ENCODE peak calls at places on chromosomes 5 and 9, in six cellular contexts. One of them, this sample, is unnamed.

GRCh38 chr5:140632366-140633080 is 452 bp downstream of the CD14 start:
- DNase-seq in right lobe of liver: peak; percentile 89
- DNase-seq in cardiac fibroblast: peak; percentile 43
- DNase-seq in fibroblast of pulmonary artery: peak; percentile 78
- DNase-seq in fibroblast of the aortic adventitia: peak; percentile 71
- DNase-seq in epithelial cell of esophagus: peak; percentile 86
- DNase-seq in this sample: no peak

GRCh38 chr5:181047288-181047687 is 7.2 kb downstream of the BTNL9 start:
- DNase-seq in right lobe of liver: no peak
- DNase-seq in cardiac fibroblast: no peak
- DNase-seq in fibroblast of pulmonary artery: no peak
- DNase-seq in fibroblast of the aortic adventitia: no peak
- DNase-seq in epithelial cell of esophagus: no peak
- DNase-seq in this sample: no peak

GRCh38 chr9:87119328-87119881 is 172.1 kb upstream of the GAS1 start:
- DNase-seq in right lobe of liver: peak; percentile 74
- DNase-seq in cardiac fibroblast: peak; percentile 89
- DNase-seq in fibroblast of pulmonary artery: peak; percentile 90
- DNase-seq in fibroblast of the aortic adventitia: peak; percentile 90
- DNase-seq in epithelial cell of esophagus: peak; percentile 47
- DNase-seq in this sample: no peak

GRCh38 chr5:71905804-71906711 is 187.0 kb downstream of the CARTPT start:
- DNase-seq in right lobe of liver: no peak
- DNase-seq in cardiac fibroblast: no peak
- DNase-seq in fibroblast of pulmonary artery: no peak
- DNase-seq in fibroblast of the aortic adventitia: peak; percentile 42
- DNase-seq in epithelial cell of esophagus: no peak
- DNase-seq in this sample: no peak

GRCh38 chr5:73118331-73119011 is 1.9 kb upstream of the TMEM171 start:
- DNase-seq in right lobe of liver: no peak
- DNase-seq in cardiac fibroblast: no peak
- DNase-seq in fibroblast of pulmonary artery: no peak
- DNase-seq in fibroblast of the aortic adventitia: no peak
- DNase-seq in epithelial cell of esophagus: peak; percentile 50
- DNase-seq in this sample: no peak

GRCh38 chr9:4306066-4306787 is 6.4 kb upstream of the GLIS3 start:
- DNase-seq in right lobe of liver: no peak
- DNase-seq in cardiac fibroblast: peak; percentile 75
- DNase-seq in fibroblast of pulmonary artery: peak; percentile 64
- DNase-seq in fibroblast of the aortic adventitia: peak; percentile 74
- DNase-seq in epithelial cell of esophagus: peak; percentile 55
- DNase-seq in this sample: peak; percentile 61

GRCh38 chr9:108270041-108270440 is 585.7 kb downstream of the ACTL7B start:
- DNase-seq in right lobe of liver: no peak
- DNase-seq in cardiac fibroblast: no peak
- DNase-seq in fibroblast of pulmonary artery: no peak
- DNase-seq in fibroblast of the aortic adventitia: peak; percentile 64
- DNase-seq in epithelial cell of esophagus: peak; percentile 27
- DNase-seq in this sample: no peak

GRCh38 chr5:140310434-140310833 is 7.5 kb upstream of the PFDN1 start:
- DNase-seq in right lobe of liver: no peak
- DNase-seq in cardiac fibroblast: peak; percentile 64
- DNase-seq in fibroblast of pulmonary artery: peak; percentile 67
- DNase-seq in fibroblast of the aortic adventitia: peak; percentile 47
- DNase-seq in epithelial cell of esophagus: no peak
- DNase-seq in this sample: no peak

GRCh38 chr5:170552486-170553122 is 48.8 kb downstream of the KCNIP1 start:
- DNase-seq in right lobe of liver: peak; percentile 58
- DNase-seq in cardiac fibroblast: peak; percentile 60
- DNase-seq in fibroblast of pulmonary artery: peak; percentile 88
- DNase-seq in fibroblast of the aortic adventitia: peak; percentile 67
- DNase-seq in epithelial cell of esophagus: peak; percentile 2
- DNase-seq in this sample: no peak

GRCh38 chr9:98519641-98520040 is 189.1 kb downstream of the GABBR2 start:
- DNase-seq in right lobe of liver: no peak
- DNase-seq in cardiac fibroblast: no peak
- DNase-seq in fibroblast of pulmonary artery: no peak
- DNase-seq in fibroblast of the aortic adventitia: no peak
- DNase-seq in epithelial cell of esophagus: no peak
- DNase-seq in this sample: no peak

GRCh38 chr5:118405650-118406061 is 582.7 kb downstream of the DTWD2 start:
- DNase-seq in right lobe of liver: no peak
- DNase-seq in cardiac fibroblast: no peak
- DNase-seq in fibroblast of pulmonary artery: no peak
- DNase-seq in fibroblast of the aortic adventitia: no peak
- DNase-seq in epithelial cell of esophagus: no peak
- DNase-seq in this sample: no peak

GRCh38 chr5:135878156-135878620 is 17.5 kb downstream of the IL9 start:
- DNase-seq in right lobe of liver: no peak
- DNase-seq in cardiac fibroblast: no peak
- DNase-seq in fibroblast of pulmonary artery: no peak
- DNase-seq in fibroblast of the aortic adventitia: no peak
- DNase-seq in epithelial cell of esophagus: no peak
- DNase-seq in this sample: peak; percentile 59

GRCh38 chr9:4269872-4270271 is 30.0 kb downstream of the GLIS3 start:
- DNase-seq in right lobe of liver: no peak
- DNase-seq in cardiac fibroblast: no peak
- DNase-seq in fibroblast of pulmonary artery: no peak
- DNase-seq in fibroblast of the aortic adventitia: peak; percentile 43
- DNase-seq in epithelial cell of esophagus: no peak
- DNase-seq in this sample: no peak

GRCh38 chr5:152673601-152674000 is 268.5 kb upstream of the NMUR2 start:
- DNase-seq in right lobe of liver: no peak
- DNase-seq in cardiac fibroblast: no peak
- DNase-seq in fibroblast of pulmonary artery: no peak
- DNase-seq in fibroblast of the aortic adventitia: no peak
- DNase-seq in epithelial cell of esophagus: peak; percentile 59
- DNase-seq in this sample: peak; percentile 51

DNA sequence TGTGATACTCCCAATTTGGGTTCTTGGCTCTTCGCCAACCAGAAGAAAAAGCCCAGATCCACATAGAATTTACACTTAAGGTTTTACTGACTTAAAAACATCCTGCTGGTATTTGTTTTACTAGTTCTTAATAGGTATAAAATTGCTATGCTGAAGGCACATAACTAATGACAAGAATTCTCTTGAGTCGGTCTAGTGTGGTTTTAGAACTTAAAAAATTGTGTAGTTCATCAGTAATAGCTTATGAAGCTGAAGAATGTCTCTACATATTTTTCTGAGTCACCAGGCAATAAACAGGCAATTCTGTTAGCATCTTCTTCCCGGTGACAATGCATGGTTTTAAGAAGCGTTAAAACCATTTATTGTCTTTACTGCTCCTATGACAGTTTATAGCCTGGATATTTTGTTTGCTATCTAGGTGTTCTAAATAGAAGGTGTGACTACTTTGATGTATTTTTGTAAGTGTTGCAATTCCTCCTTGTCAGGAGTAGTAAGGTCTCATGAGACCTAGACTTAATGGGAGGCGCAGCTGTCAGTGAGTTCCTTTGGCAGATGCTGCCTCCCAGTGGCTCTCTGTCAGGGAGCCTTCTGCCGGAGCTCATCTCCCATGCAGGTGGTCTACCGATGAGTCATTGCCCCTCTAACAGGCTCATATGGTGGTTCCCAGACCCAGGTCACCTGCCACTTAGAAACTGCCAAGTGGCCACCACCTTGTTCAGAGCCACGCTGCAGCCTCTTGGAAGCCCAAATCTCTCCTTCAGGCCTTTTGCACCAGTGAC is 173.8 kb downstream of the MAST4 start:
- DNase-seq in right lobe of liver: no peak
- DNase-seq in cardiac fibroblast: peak; percentile 24
- DNase-seq in fibroblast of pulmonary artery: peak; percentile 31
- DNase-seq in fibroblast of the aortic adventitia: peak; percentile 8
- DNase-seq in epithelial cell of esophagus: no peak
- DNase-seq in this sample: no peak
- TF ChIP-seq CTCF in right lobe of liver: no peak
- TF ChIP-seq CTCF in cardiac fibroblast: peak; percentile 18
- TF ChIP-seq CTCF in fibroblast of pulmonary artery: peak; percentile 32
- TF ChIP-seq CTCF in fibroblast of the aortic adventitia: peak; percentile 25
- TF ChIP-seq CTCF in epithelial cell of esophagus: peak; percentile 13
- TF ChIP-seq CTCF in this sample: peak; percentile 37

GRCh38 chr9:70111042-70111602 is 67.5 kb downstream of the MAMDC2 start:
- DNase-seq in right lobe of liver: peak; percentile 73
- DNase-seq in cardiac fibroblast: peak; percentile 88
- DNase-seq in fibroblast of pulmonary artery: peak; percentile 84
- DNase-seq in fibroblast of the aortic adventitia: peak; percentile 78
- DNase-seq in epithelial cell of esophagus: peak; percentile 80
- DNase-seq in this sample: no peak

GRCh38 chr9:70110194-70111041 is 66.8 kb downstream of the MAMDC2 start:
- DNase-seq in right lobe of liver: no peak
- DNase-seq in cardiac fibroblast: peak; percentile 70
- DNase-seq in fibroblast of pulmonary artery: no peak
- DNase-seq in fibroblast of the aortic adventitia: peak; percentile 18
- DNase-seq in epithelial cell of esophagus: no peak
- DNase-seq in this sample: no peak

GRCh38 chr9:70106571-70106970 is 62.9 kb downstream of the MAMDC2 start:
- DNase-seq in right lobe of liver: no peak
- DNase-seq in cardiac fibroblast: no peak
- DNase-seq in fibroblast of pulmonary artery: no peak
- DNase-seq in fibroblast of the aortic adventitia: no peak
- DNase-seq in epithelial cell of esophagus: no peak
- DNase-seq in this sample: no peak

GRCh38 chr9:70105142-70105541 is 61.5 kb downstream of the MAMDC2 start:
- DNase-seq in right lobe of liver: no peak
- DNase-seq in cardiac fibroblast: no peak
- DNase-seq in fibroblast of pulmonary artery: no peak
- DNase-seq in fibroblast of the aortic adventitia: no peak
- DNase-seq in epithelial cell of esophagus: no peak
- DNase-seq in this sample: no peak

DNA sequence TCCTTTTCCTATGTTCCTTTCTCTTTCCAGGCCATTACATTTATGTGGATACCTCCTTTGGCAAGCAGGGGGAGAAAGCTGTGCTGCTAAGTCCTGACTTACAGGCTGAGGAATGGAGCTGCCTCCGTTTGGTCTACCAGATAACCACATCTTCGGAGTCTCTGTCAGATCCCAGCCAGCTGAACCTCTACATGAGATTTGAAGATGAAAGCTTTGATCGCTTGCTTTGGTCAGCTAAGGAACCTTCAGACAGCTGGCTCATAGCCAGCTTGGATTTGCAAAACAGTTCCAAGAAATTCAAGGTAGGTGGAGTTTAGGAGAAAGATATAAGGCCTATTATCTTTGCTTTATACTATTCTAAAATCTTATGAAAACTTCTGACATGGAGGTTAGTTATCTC is 64.5 kb downstream of the MAMDC2 start:
- DNase-seq in right lobe of liver: no peak
- DNase-seq in cardiac fibroblast: no peak
- DNase-seq in fibroblast of pulmonary artery: no peak
- DNase-seq in fibroblast of the aortic adventitia: no peak
- DNase-seq in epithelial cell of esophagus: no peak
- DNase-seq in this sample: no peak
- TF ChIP-seq CTCF in right lobe of liver: no peak
- TF ChIP-seq CTCF in cardiac fibroblast: no peak
- TF ChIP-seq CTCF in fibroblast of pulmonary artery: no peak
- TF ChIP-seq CTCF in fibroblast of the aortic adventitia: no peak
- TF ChIP-seq CTCF in epithelial cell of esophagus: no peak
- TF ChIP-seq CTCF in this sample: no peak

GRCh38 chr5:59840200-59840601 is 53.3 kb downstream of the PDE4D start:
- DNase-seq in right lobe of liver: no peak
- DNase-seq in cardiac fibroblast: no peak
- DNase-seq in fibroblast of pulmonary artery: peak; percentile 35
- DNase-seq in fibroblast of the aortic adventitia: peak; percentile 34
- DNase-seq in epithelial cell of esophagus: peak; percentile 53
- DNase-seq in this sample: no peak

GRCh38 chr5:59838989-59839388 is 54.5 kb downstream of the PDE4D start:
- DNase-seq in right lobe of liver: no peak
- DNase-seq in cardiac fibroblast: no peak
- DNase-seq in fibroblast of pulmonary artery: no peak
- DNase-seq in fibroblast of the aortic adventitia: no peak
- DNase-seq in epithelial cell of esophagus: no peak
- DNase-seq in this sample: no peak

GRCh38 chr5:59835782-59836181 is 57.7 kb downstream of the PDE4D start:
- DNase-seq in right lobe of liver: no peak
- DNase-seq in cardiac fibroblast: no peak
- DNase-seq in fibroblast of pulmonary artery: no peak
- DNase-seq in fibroblast of the aortic adventitia: peak; percentile 7
- DNase-seq in epithelial cell of esophagus: no peak
- DNase-seq in this sample: no peak

GRCh38 chr5:59838067-59838466 is 55.5 kb downstream of the PDE4D start:
- DNase-seq in right lobe of liver: no peak
- DNase-seq in cardiac fibroblast: no peak
- DNase-seq in fibroblast of pulmonary artery: no peak
- DNase-seq in fibroblast of the aortic adventitia: no peak
- DNase-seq in epithelial cell of esophagus: no peak
- DNase-seq in this sample: no peak

DNA sequence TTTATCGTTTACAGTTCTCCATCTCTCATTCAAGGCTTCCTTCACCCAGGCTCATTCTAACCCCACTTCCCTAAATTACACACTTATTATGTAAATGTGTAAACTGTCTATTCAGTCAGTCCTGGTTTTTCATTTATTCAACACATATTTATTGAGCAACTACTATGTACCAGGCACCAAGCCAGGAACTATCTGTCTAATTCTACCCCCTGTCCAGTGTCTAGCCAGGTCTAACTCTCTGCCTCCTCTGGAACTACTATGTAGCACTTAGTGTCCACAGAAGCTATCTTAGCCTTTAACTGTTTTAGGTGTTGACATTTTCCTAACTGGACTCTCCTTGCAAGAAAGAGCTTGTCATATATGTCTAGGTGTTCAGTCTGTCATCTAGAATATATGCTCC is 56.5 kb downstream of the PDE4D start:
- DNase-seq in right lobe of liver: no peak
- DNase-seq in cardiac fibroblast: no peak
- DNase-seq in fibroblast of pulmonary artery: peak; percentile 24
- DNase-seq in fibroblast of the aortic adventitia: no peak
- DNase-seq in epithelial cell of esophagus: no peak
- DNase-seq in this sample: no peak
- TF ChIP-seq CTCF in right lobe of liver: no peak
- TF ChIP-seq CTCF in cardiac fibroblast: no peak
- TF ChIP-seq CTCF in fibroblast of pulmonary artery: no peak
- TF ChIP-seq CTCF in fibroblast of the aortic adventitia: no peak
- TF ChIP-seq CTCF in epithelial cell of esophagus: no peak
- TF ChIP-seq CTCF in this sample: no peak

GRCh38 chr9:88874391-88874790 is 116.9 kb upstream of the S1PR3 start:
- DNase-seq in right lobe of liver: no peak
- DNase-seq in cardiac fibroblast: no peak
- DNase-seq in fibroblast of pulmonary artery: peak; percentile 6
- DNase-seq in fibroblast of the aortic adventitia: no peak
- DNase-seq in epithelial cell of esophagus: peak; percentile 41
- DNase-seq in this sample: no peak
- TF ChIP-seq CTCF in right lobe of liver: no peak
- TF ChIP-seq CTCF in cardiac fibroblast: no peak
- TF ChIP-seq CTCF in fibroblast of pulmonary artery: peak; percentile 10
- TF ChIP-seq CTCF in fibroblast of the aortic adventitia: no peak
- TF ChIP-seq CTCF in epithelial cell of esophagus: peak; percentile 35
- TF ChIP-seq CTCF in this sample: no peak